ENCODE peak calls at places on chromosomes 11 and 22, in seven cellular contexts. D, E, L, X, G, B and W are unnamed samples.

GRCh38 chr22:22838148-22838786 is 49.3 kb upstream of the IGLL5 start:
- DNase-seq in D (no peak), E (no peak), L (no peak), X (no peak), G (no peak), B (no peak), W (no peak)

GRCh38 chr11:46529086-46529905 is 64.5 kb downstream of the AMBRA1 start:
- DNase-seq in D (peak; percentile 57), E (peak; percentile 67), L (peak; percentile 65), X (peak; percentile 10), G (peak; percentile 70), B (peak; percentile 80), W (peak; percentile 69)

GRCh38 chr11:133146697-133147306 is 385.5 kb downstream of the OPCML start:
- DNase-seq in D (no peak), E (no peak), L (no peak), X (no peak), G (no peak), B (no peak), W (no peak)

GRCh38 chr22:45310331-45311032 is 748 bp downstream of the FAM118A start:
- DNase-seq in D (no peak), E (no peak), L (no peak), X (no peak), G (no peak), B (no peak), W (no peak)

GRCh38 chr11:129643031-129643721 is 172.5 kb upstream of the TMEM45B start:
- DNase-seq in D (no peak), E (peak; percentile 94), L (peak; percentile 98), X (no peak), G (no peak), B (no peak), W (no peak)

GRCh38 chr22:26663374-26663923 is 6.1 kb downstream of the MIAT start:
- DNase-seq in D (no peak), E (no peak), L (no peak), X (no peak), G (no peak), B (no peak), W (no peak)

GRCh38 chr11:3984896-3985295 is 109.7 kb upstream of the RRM1 start:
- DNase-seq in D (no peak), E (no peak), L (no peak), X (no peak), G (no peak), B (no peak), W (no peak)

GRCh38 chr22:20441631-20442484 is 4.2 kb upstream of the SCARF2 start:
- DNase-seq in D (no peak), E (no peak), L (no peak), X (no peak), G (peak; percentile 61), B (no peak), W (no peak)

GRCh38 chr11:44943696-44944095 is 7.0 kb downstream of the TP53I11 start:
- DNase-seq in D (no peak), E (no peak), L (no peak), X (no peak), G (no peak), B (no peak), W (no peak)

GRCh38 chr22:40638261-40638660 is 1.7 kb upstream of the MRTFA start:
- DNase-seq in D (no peak), E (no peak), L (peak; percentile 84), X (no peak), G (no peak), B (no peak), W (no peak)

GRCh38 chr11:118068206-118068944 is 8.5 kb upstream of the TMPRSS4 start:
- DNase-seq in D (no peak), E (no peak), L (no peak), X (no peak), G (no peak), B (peak; percentile 29), W (no peak)

GRCh38 chr22:39514373-39514973 is 5.9 kb upstream of the ATF4 start:
- DNase-seq in D (no peak), E (peak; percentile 44), L (peak; percentile 50), X (no peak), G (peak; percentile 72), B (no peak), W (peak; percentile 49)